ENCODE peak calls at places on chromosomes 4 and X, in ten cellular contexts. K is type B pancreatic cell; Y is left cardiac atrium; M is activated T-cell treated with anti-CD3 and anti-CD28 coated beads, Interleukin-2, amount 50 U/mL, for 72 hours; G is iris pigment epithelial cell; F is NCI-H1105; E is NCI-H1417; T is tibial artery; I is iPS-NIHi11; L is KBM-7. A is an unnamed sample.

GRCh38 chrX:82589410-82589809 is 918.7 kb upstream of the POU3F4 start:
- DNase-seq in K (no peak), Y (no peak), M (no peak), G (peak), F (no peak), E (no peak), T (no peak), I (no peak), L (no peak), A (no peak)

GRCh38 chr4:185210102-185210981 is 944 bp downstream of the SNX25 start:
- DNase-seq in K (peak), Y (peak), M (peak), G (peak), F (no peak), E (peak), T (peak), I (peak), L (peak), A (peak)

GRCh38 chr4:2886622-2887021 is 43.0 kb downstream of the ADD1 start:
- DNase-seq in K (no peak), Y (no peak), M (no peak), G (no peak), F (no peak), E (peak), T (no peak), I (no peak), L (no peak), A (no peak)

GRCh38 chrX:10387011-10387410 is 230.2 kb downstream of the CLCN4 start:
- DNase-seq in K (no peak), Y (no peak), M (no peak), G (peak), F (no peak), E (no peak), T (no peak), I (no peak), L (no peak), A (peak)

GRCh38 chr4:140229881-140230280 is 75.9 kb upstream of the MAML3 start:
- DNase-seq in K (no peak), Y (no peak), M (no peak), G (no peak), F (no peak), E (no peak), T (no peak), I (no peak), L (no peak), A (no peak)

GRCh38 chrX:70087857-70088256 is 25.6 kb downstream of the OTUD6A start:
- DNase-seq in K (no peak), Y (no peak), M (no peak), G (peak), F (no peak), E (no peak), T (no peak), I (no peak), L (peak), A (peak)

GRCh38 chr4:103719320-103720204 is at the start of gene TACR3:
- DNase-seq in K (no peak), Y (no peak), M (no peak), G (no peak), F (peak), E (no peak), T (no peak), I (peak), L (no peak), A (no peak)

GRCh38 chr4:158722291-158722916 is 792 bp downstream of the PPID start:
- DNase-seq in K (no peak), Y (no peak), M (no peak), G (peak), F (no peak), E (peak), T (no peak), I (peak), L (peak), A (peak)

GRCh38 chr4:75502671-75503070 is 11.5 kb downstream of the RCHY1 start:
- DNase-seq in K (no peak), Y (no peak), M (no peak), G (no peak), F (no peak), E (no peak), T (no peak), I (no peak), L (no peak), A (no peak)

GRCh38 chr4:170087163-170087700 is 2.5 kb downstream of the AADAT start:
- DNase-seq in K (no peak), Y (no peak), M (no peak), G (peak), F (no peak), E (no peak), T (no peak), I (no peak), L (peak), A (peak)

GRCh38 chr4:126242679-126243390 is 928.1 kb downstream of the FAT4 start:
- DNase-seq in K (no peak), Y (peak), M (no peak), G (no peak), F (no peak), E (no peak), T (peak), I (no peak), L (no peak), A (peak)

GRCh38 chrX:96455078-96455477 is 229.6 kb upstream of the DIAPH2 start:
- DNase-seq in K (no peak), Y (no peak), M (no peak), G (no peak), F (no peak), E (no peak), T (no peak), I (no peak), L (no peak), A (no peak)

GRCh38 chr4:182916483-182917181 is 554 bp downstream of the DCTD start:
- DNase-seq in K (no peak), Y (peak), M (peak), G (peak), F (no peak), E (peak), T (peak), I (peak), L (peak), A (peak)

GRCh38 chr4:8747896-8748575 is 123.6 kb downstream of the HMX1 start:
- DNase-seq in K (peak), Y (no peak), M (no peak), G (no peak), F (no peak), E (no peak), T (peak), I (no peak), L (no peak), A (no peak)

GRCh38 chrX:103918050-103918449 is 44.4 kb upstream of the TMSB15B start:
- DNase-seq in K (no peak), Y (peak), M (peak), G (peak), F (peak), E (peak), T (peak), I (peak), L (peak), A (peak)

GRCh38 chr4:40526741-40527140 is 102.9 kb downstream of the RBM47 start:
- DNase-seq in K (no peak), Y (no peak), M (no peak), G (no peak), F (no peak), E (no peak), T (no peak), I (no peak), L (no peak), A (no peak)

GRCh38 chrX:100649550-100650356 is 5.8 kb downstream of the SRPX2 start:
- DNase-seq in K (no peak), Y (peak), M (no peak), G (peak), F (no peak), E (no peak), T (peak), I (peak), L (no peak), A (peak)

GRCh38 chr4:182555997-182556418 is 312.8 kb downstream of the TENM3 start:
- DNase-seq in K (no peak), Y (no peak), M (no peak), G (peak), F (peak), E (no peak), T (no peak), I (peak), L (no peak), A (peak)

GRCh38 chr4:15238720-15239119 is 189.1 kb upstream of the C1QTNF7 start:
- DNase-seq in K (no peak), Y (no peak), M (peak), G (peak), F (no peak), E (no peak), T (no peak), I (peak), L (peak), A (peak)

GRCh38 chr4:14583331-14583730 is 418.9 kb upstream of the CPEB2 start:
- DNase-seq in K (no peak), Y (no peak), M (no peak), G (no peak), F (no peak), E (no peak), T (no peak), I (no peak), L (no peak), A (no peak)

GRCh38 chr4:158715787-158716186 is 7.4 kb downstream of the PPID start:
- DNase-seq in K (no peak), Y (no peak), M (no peak), G (no peak), F (no peak), E (no peak), T (no peak), I (no peak), L (no peak), A (no peak)

GRCh38 chr4:144376905-144377304 is 236.4 kb upstream of the GYPA start:
- DNase-seq in K (no peak), Y (no peak), M (no peak), G (no peak), F (no peak), E (no peak), T (no peak), I (peak), L (no peak), A (no peak)

GRCh38 chr4:59904331-59904730 is 1295.8 kb upstream of the ADGRL3 start:
- DNase-seq in K (no peak), Y (no peak), M (no peak), G (no peak), F (no peak), E (no peak), T (no peak), I (no peak), L (no peak), A (no peak)

GRCh38 chr4:1983846-1984405 is 24.8 kb downstream of the NELFA start:
- DNase-seq in K (peak), Y (no peak), M (no peak), G (no peak), F (no peak), E (no peak), T (no peak), I (no peak), L (no peak), A (peak)

GRCh38 chrX:39331062-39331704 is 529.9 kb downstream of the MID1IP1 start:
- DNase-seq in K (no peak), Y (no peak), M (peak), G (no peak), F (no peak), E (no peak), T (no peak), I (no peak), L (peak), A (no peak)

GRCh38 chr4:128660361-128660964 is 149.0 kb upstream of the JADE1 start:
- DNase-seq in K (no peak), Y (no peak), M (no peak), G (peak), F (no peak), E (no peak), T (peak), I (no peak), L (no peak), A (peak)

GRCh38 chr4:156734965-156735895 is 236.4 kb downstream of the PDGFC start:
- DNase-seq in K (no peak), Y (no peak), M (no peak), G (peak), F (no peak), E (no peak), T (no peak), I (no peak), L (peak), A (peak)

GRCh38 chrX:47854474-47854873 is 17.8 kb downstream of the ZNF81 start:
- DNase-seq in K (no peak), Y (peak), M (peak), G (peak), F (no peak), E (peak), T (no peak), I (no peak), L (peak), A (peak)

GRCh38 chr4:111839186-111839585 is 306.1 kb upstream of the FAM241A start:
- DNase-seq in K (no peak), Y (no peak), M (no peak), G (no peak), F (no peak), E (no peak), T (no peak), I (no peak), L (no peak), A (no peak)

GRCh38 chr4:54783402-54784110 is 125.8 kb downstream of the KIT start:
- DNase-seq in K (no peak), Y (no peak), M (no peak), G (no peak), F (no peak), E (no peak), T (no peak), I (no peak), L (no peak), A (no peak)

GRCh38 chr4:108828620-108829019 is 65.8 kb upstream of the ETNPPL start:
- DNase-seq in K (no peak), Y (no peak), M (no peak), G (no peak), F (no peak), E (no peak), T (no peak), I (no peak), L (no peak), A (no peak)

GRCh38 chr4:16417198-16417597 is 190.9 kb upstream of the TAPT1 start:
- DNase-seq in K (no peak), Y (no peak), M (no peak), G (no peak), F (no peak), E (no peak), T (no peak), I (no peak), L (no peak), A (no peak)

GRCh38 chrX:134580947-134581346 is 77.3 kb downstream of the PLAC1 start:
- DNase-seq in K (no peak), Y (no peak), M (no peak), G (no peak), F (no peak), E (no peak), T (no peak), I (no peak), L (no peak), A (peak)

GRCh38 chrX:121146059-121146628 is 98.7 kb downstream of the GLUD2 start:
- DNase-seq in K (no peak), Y (no peak), M (no peak), G (peak), F (no peak), E (no peak), T (no peak), I (no peak), L (no peak), A (peak)